ENCODE peak calls at places on chromosomes 5 and 9, in five cellular contexts. Z, G, T, Q and E are unnamed samples.

GRCh38 chr9:121821326-121821725 is 169.9 kb downstream of the DAB2IP start:
- DNase-seq in T (no peak), Q (no peak), G (no peak), Z (no peak), E (no peak)

GRCh38 chr5:66830636-66831035 is 234.4 kb downstream of the MAST4 start:
- DNase-seq in Z (no peak), G (no peak), Q (no peak), T (no peak), E (no peak)

GRCh38 chr9:20532584-20532983 is 89.7 kb downstream of the MLLT3 start:
- DNase-seq in G (no peak), Z (no peak), T (no peak), Q (no peak), E (no peak)

GRCh38 chr9:83708515-83709158 is 879 bp upstream of the UBQLN1 start:
- DNase-seq in Z (peak), Q (peak), T (peak), G (peak), E (peak)

GRCh38 chr5:21919417-21920022 is 933.6 kb downstream of the CDH12 start:
- DNase-seq in G (peak), Q (no peak), T (peak), Z (peak), E (no peak)

GRCh38 chr5:37847978-37848425 is 8.2 kb upstream of the GDNF start:
- DNase-seq in T (peak), Z (peak), Q (no peak), G (peak), E (peak)

GRCh38 chr9:130780865-130781504 is 54.1 kb upstream of the ABL1 start:
- DNase-seq in G (peak), Q (no peak), T (no peak), Z (no peak), E (peak)

GRCh38 chr5:170020423-170020822 is 40.1 kb upstream of the INSYN2B start:
- DNase-seq in Z (no peak), G (no peak), T (no peak), Q (no peak), E (no peak)

GRCh38 chr5:163571755-163572154 is 66.3 kb downstream of the MAT2B start:
- DNase-seq in T (no peak), G (peak), Z (no peak), Q (no peak), E (no peak)

GRCh38 chr5:177128551-177128976 is 5.0 kb upstream of the NSD1 start:
- DNase-seq in Q (no peak), Z (no peak), G (no peak), T (no peak), E (no peak)

GRCh38 chr9:98678244-98678842 is 30.4 kb downstream of the GABBR2 start:
- DNase-seq in T (peak), Q (peak), Z (peak), G (no peak), E (peak)

GRCh38 chr9:134130503-134131375 is 5.1 kb upstream of the WDR5 start:
- DNase-seq in G (peak), T (peak), Q (peak), Z (peak), E (peak)

GRCh38 chr9:13181652-13182051 is 97.8 kb downstream of the MPDZ start:
- DNase-seq in G (peak), Q (no peak), T (peak), Z (no peak), E (peak)

GRCh38 chr9:137724114-137724445 is 105.3 kb downstream of the EHMT1 start:
- DNase-seq in Q (no peak), T (peak), Z (peak), G (peak), E (no peak)

GRCh38 chr9:110410926-110411325 is 73.3 kb upstream of the TXNDC8 start:
- DNase-seq in G (no peak), Z (no peak), Q (no peak), T (no peak), E (no peak)

GRCh38 chr9:114902773-114903589 is 27.4 kb downstream of the TNFSF8 start:
- DNase-seq in Q (no peak), T (no peak), Z (no peak), G (peak), E (peak)

GRCh38 chr9:20242767-20243166 is 379.5 kb downstream of the MLLT3 start:
- DNase-seq in Z (no peak), T (no peak), G (no peak), Q (no peak), E (no peak)

GRCh38 chr9:78557540-78557939 is 260.6 kb downstream of the PSAT1 start:
- DNase-seq in G (peak), T (no peak), Q (no peak), Z (no peak), E (no peak)

GRCh38 chr5:77301447-77301878 is 91.0 kb downstream of the PDE8B start:
- DNase-seq in T (no peak), Q (no peak), G (peak), Z (no peak), E (peak)

GRCh38 chr9:98983295-98984268 is 39.9 kb downstream of the COL15A1 start:
- DNase-seq in Z (no peak), G (peak), Q (no peak), T (no peak), E (no peak)

GRCh38 chr5:53425598-53426516 is 54.6 kb upstream of the FST start:
- DNase-seq in Z (peak), Q (peak), G (no peak), T (peak), E (peak)

GRCh38 chr5:157714036-157714435 is 17.2 kb upstream of the THG1L start:
- DNase-seq in Q (no peak), G (peak), T (no peak), Z (no peak), E (no peak)

GRCh38 chr5:134004626-134005414 is at the start of gene VDAC1:
- DNase-seq in Q (peak), G (peak), T (peak), Z (peak), E (peak)
- H3K4ac ChIP-seq in Q (peak), G (peak), T (peak), Z (no peak), E (peak)

GRCh38 chr5:120504057-120504456 is 40.0 kb downstream of the PRR16 start:
- DNase-seq in Z (no peak), G (no peak), T (no peak), Q (no peak), E (no peak)
- H3K4ac ChIP-seq in Z (no peak), G (no peak), T (no peak), Q (no peak), E (no peak)

GRCh38 chr5:171897231-171897630 is 109.2 kb downstream of the FBXW11 start:
- DNase-seq in Q (no peak), T (no peak), Z (no peak), G (no peak), E (no peak)
- H3K4ac ChIP-seq in Q (no peak), T (no peak), Z (no peak), G (no peak), E (no peak)

GRCh38 chr9:127982912-127983311 is 2.1 kb upstream of the EEIG1 start:
- DNase-seq in Q (no peak), Z (no peak), T (no peak), G (no peak), E (no peak)
- H3K4ac ChIP-seq in Q (no peak), Z (no peak), T (no peak), G (no peak), E (no peak)

GRCh38 chr9:136646827-136647711 is 15.6 kb upstream of the EGFL7 start:
- DNase-seq in Q (peak), G (no peak), Z (no peak), T (no peak), E (no peak)
- H3K4ac ChIP-seq in Q (no peak), G (no peak), Z (no peak), T (no peak), E (no peak)

GRCh38 chr9:113219972-113220371 is 1.1 kb downstream of the FKBP15 start:
- DNase-seq in G (peak), T (no peak), Q (no peak), Z (no peak), E (no peak)

GRCh38 chr9:113221800-113222481 is 597 bp downstream of the SLC31A1 start:
- DNase-seq in G (no peak), Q (no peak), Z (no peak), T (peak), E (no peak)

GRCh38 chr9:113219186-113219936 is 1.7 kb downstream of the FKBP15 start:
- DNase-seq in Q (no peak), G (no peak), T (no peak), Z (no peak), E (no peak)

GRCh38 chr9:113221003-113221799 is at the start of the genes FKBP15 and SLC31A1:
- DNase-seq in Z (peak), Q (peak), G (peak), T (peak), E (peak)

GRCh38 chr9:113220467-113221002 is 542 bp downstream of the FKBP15 start:
- DNase-seq in Z (no peak), T (no peak), G (no peak), Q (no peak), E (no peak)
- H3K4ac ChIP-seq in Z (no peak), T (no peak), G (peak), Q (no peak), E (peak)

GRCh38 chr9:93037476-93037971 is 21.0 kb upstream of the SUSD3 start:
- DNase-seq in Z (no peak), T (no peak), G (no peak), Q (no peak), E (no peak)
- H3K4ac ChIP-seq in Z (no peak), T (no peak), G (no peak), Q (peak), E (no peak)

DNA sequence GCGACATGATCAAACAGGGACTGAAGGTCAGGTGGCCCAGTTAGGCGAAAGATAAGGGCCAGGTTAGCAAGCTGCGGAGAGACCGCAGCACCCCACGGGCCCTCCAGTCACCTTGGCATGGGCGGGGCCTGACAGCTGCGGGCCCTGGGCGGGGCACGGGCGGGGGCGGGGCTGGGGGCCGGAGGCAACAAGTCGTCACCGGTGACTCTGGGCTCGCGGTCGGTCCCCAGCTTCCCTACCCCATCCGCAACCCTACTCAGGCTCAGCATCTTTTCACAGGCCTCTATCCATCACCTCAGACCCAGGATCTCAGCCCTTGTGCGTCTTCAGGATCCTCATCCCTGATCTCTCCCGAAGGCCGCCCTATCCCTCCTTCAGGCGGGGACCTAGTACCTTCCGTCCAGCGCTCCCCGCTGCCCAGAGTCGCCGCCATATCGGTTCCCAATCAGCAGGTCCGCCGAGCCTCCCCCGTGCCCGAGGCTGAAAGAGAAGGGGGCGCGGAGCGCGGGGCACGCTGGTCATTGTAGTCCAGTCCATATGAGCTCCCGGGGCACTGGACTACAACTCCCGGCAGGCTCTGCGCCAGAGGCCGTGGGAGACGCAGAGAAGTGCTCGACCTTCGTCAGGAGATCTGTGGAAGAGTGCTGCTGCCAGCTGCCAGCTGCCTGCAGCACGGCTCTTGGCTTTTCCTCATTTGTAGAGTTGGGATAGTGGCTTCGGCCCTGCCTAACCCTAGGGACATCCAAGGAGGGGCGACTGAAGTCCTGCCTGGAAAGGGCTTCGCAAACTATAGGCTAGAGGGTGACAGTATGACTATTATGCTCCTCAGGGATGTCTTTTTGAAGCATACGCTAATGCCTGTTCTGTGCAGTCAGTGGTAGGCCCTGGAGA is at the start of gene DNAJC18:
- DNase-seq in G (peak), Z (peak), T (peak), Q (peak), E (peak)
- H3K4ac ChIP-seq in G (peak), Z (no peak), T (no peak), Q (no peak), E (peak)

GRCh38 chr5:3609120-3609681 is 13.6 kb downstream of the IRX1 start:
- DNase-seq in Q (no peak), T (no peak), G (no peak), Z (no peak), E (no peak)

GRCh38 chr5:3605298-3606010 is 9.8 kb downstream of the IRX1 start:
- DNase-seq in Q (no peak), T (no peak), G (no peak), Z (no peak), E (no peak)

GRCh38 chr5:3604501-3604900 is 8.9 kb downstream of the IRX1 start:
- DNase-seq in G (no peak), Q (no peak), Z (no peak), T (no peak), E (no peak)

GRCh38 chr5:3606121-3606831 is 10.6 kb downstream of the IRX1 start:
- DNase-seq in G (no peak), Q (peak), Z (peak), T (peak), E (no peak)

GRCh38 chr5:3607541-3608147 is 12.0 kb downstream of the IRX1 start:
- DNase-seq in G (no peak), Z (no peak), T (no peak), Q (no peak), E (no peak)
- H3K4ac ChIP-seq in G (no peak), Z (no peak), T (no peak), Q (no peak), E (no peak)

GRCh38 chr9:95447660-95448420 is 68.9 kb downstream of the PTCH1 start:
- DNase-seq in G (no peak), Q (peak), Z (peak), T (peak), E (no peak)
- H3K4ac ChIP-seq in G (no peak), Q (peak), Z (no peak), T (peak), E (no peak)